ENCODE peak calls at places on chromosomes 16 and 17, in six cellular contexts. D, V, I, Q, E and C are unnamed samples.

GRCh38 chr17:55709984-55710383 is 12.7 kb downstream of the TMEM100 start:
- DNase-seq in E (no peak), Q (no peak), V (no peak), I (no peak), D (peak; percentile 45), C (peak; percentile 15)

GRCh38 chr16:48003226-48003907 is 152.4 kb downstream of the ABCC12 start:
- DNase-seq in I (no peak), V (no peak), E (no peak), D (no peak), Q (no peak), C (no peak)

GRCh38 chr17:493666-494065 is 141.1 kb upstream of the RPH3AL start:
- DNase-seq in E (no peak), D (no peak), Q (no peak), I (no peak), V (no peak), C (no peak)

GRCh38 chr16:87278191-87279093 is 38.8 kb downstream of the C16orf95 start:
- DNase-seq in Q (peak; percentile 6), D (peak; percentile 17), I (peak; percentile 50), E (peak; percentile 74), V (peak; percentile 90), C (peak; percentile 85)

GRCh38 chr16:26231647-26232046 is 539.9 kb downstream of the HS3ST4 start:
- DNase-seq in I (no peak), D (no peak), V (no peak), Q (no peak), E (no peak), C (no peak)

GRCh38 chr16:68064791-68065365 is 20.3 kb upstream of the NFATC3 start:
- DNase-seq in E (peak; percentile 81), D (peak; percentile 83), I (peak; percentile 62), V (peak; percentile 88), Q (peak; percentile 58), C (peak; percentile 95)

GRCh38 chr17:79841369-79842135 is 2.3 kb upstream of the CBX4 start:
- DNase-seq in I (peak; percentile 33), D (no peak), E (no peak), V (no peak), Q (no peak), C (no peak)

GRCh38 chr17:8125196-8125946 is 1.5 kb upstream of the HES7 start:
- DNase-seq in I (peak; percentile 79), Q (peak; percentile 86), E (peak; percentile 67), V (peak; percentile 69), D (peak; percentile 63), C (peak; percentile 71)

GRCh38 chr16:89598199-89598598 is 15.2 kb upstream of the DPEP1 start:
- DNase-seq in E (no peak), V (no peak), D (no peak), Q (no peak), I (no peak), C (peak; percentile 37)

GRCh38 chr17:7042507-7043194 is 1.2 kb downstream of the SLC16A11 start:
- DNase-seq in D (no peak), E (no peak), I (no peak), Q (no peak), V (no peak), C (no peak)

DNA sequence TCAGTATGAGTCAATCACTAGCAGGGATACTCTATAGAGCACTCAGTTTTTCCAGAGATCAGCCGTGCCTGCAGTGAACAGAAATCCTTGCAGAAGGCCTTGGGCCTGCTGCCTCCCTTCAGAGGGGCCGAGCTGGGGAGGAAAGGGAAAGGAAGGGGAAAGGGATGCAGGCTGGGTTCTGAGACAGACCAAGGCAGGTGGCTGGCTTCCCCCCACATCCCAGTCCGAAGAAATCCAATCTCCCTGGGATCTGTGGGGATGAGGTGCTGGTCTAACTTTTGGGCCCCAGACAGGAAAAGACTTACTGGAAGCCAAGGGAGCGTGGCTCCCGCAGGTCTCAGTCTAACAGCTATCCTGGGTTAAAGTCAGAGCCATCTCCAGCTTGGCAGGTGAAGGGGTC is 25.2 kb downstream of the SRL start:
- DNase-seq in V (no peak), D (no peak), E (no peak), Q (no peak), I (no peak), C (no peak)
- H3K4me3 ChIP-seq in V (no peak overlapping the region), D (peak overlapping the region; percentile 50), E (no peak overlapping the region), Q (no peak overlapping the region), I (no peak overlapping the region), C (no peak overlapping the region)

GRCh38 chr17:44831270-44831770 is 1.2 kb upstream of the GJC1 start:
- DNase-seq in D (no peak), V (no peak), I (no peak), E (no peak), Q (no peak), C (no peak)

GRCh38 chr17:44830359-44831269 is 527 bp upstream of the GJC1 start:
- DNase-seq in Q (peak; percentile 5), I (no peak), V (peak; percentile 45), D (no peak), E (peak; percentile 31), C (peak; percentile 45)

GRCh38 chr17:44829558-44830358 is at the start of gene GJC1:
- DNase-seq in I (no peak), D (no peak), V (peak; percentile 38), Q (no peak), E (peak; percentile 59), C (no peak)

GRCh38 chr17:44828919-44829557 is 1.0 kb downstream of the GJC1 start:
- DNase-seq in V (peak; percentile 49), E (no peak), Q (no peak), D (no peak), I (no peak), C (peak; percentile 43)

DNA sequence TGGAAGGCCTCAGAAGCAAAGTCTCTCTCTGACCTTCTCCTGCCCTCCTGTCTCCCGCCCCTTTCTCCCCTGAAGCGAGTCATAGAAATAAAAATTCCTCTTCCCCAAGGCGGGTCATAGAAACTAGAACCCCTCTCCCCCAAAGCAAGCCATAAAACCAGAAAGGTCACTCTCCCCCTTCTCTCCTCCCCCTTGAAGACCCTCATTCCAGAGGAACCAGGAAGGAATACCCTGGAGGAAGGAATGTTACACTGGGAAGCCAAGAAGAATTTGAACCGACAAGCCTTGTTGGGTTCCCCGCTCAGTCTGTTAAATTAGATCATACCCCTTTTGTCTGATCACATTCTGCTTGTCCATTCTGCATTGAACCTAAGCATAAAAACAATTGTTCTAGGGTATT is 2.7 kb upstream of the GJC1 start:
- DNase-seq in I (no peak), E (no peak), D (no peak), V (no peak), Q (no peak), C (no peak)
- TF ChIP-seq CTCF in I (no peak), E (no peak), D (no peak), V (no peak), Q (no peak), C (no peak)

GRCh38 chr17:43352579-43352978 is 46.2 kb upstream of the ARL4D start:
- DNase-seq in V (no peak), D (no peak), Q (no peak), I (no peak), E (no peak), C (no peak)

GRCh38 chr17:43356450-43356849 is 42.3 kb upstream of the ARL4D start:
- DNase-seq in E (no peak), Q (no peak), I (no peak), V (no peak), D (no peak), C (no peak)

GRCh38 chr17:43350888-43351361 is 47.9 kb upstream of the ARL4D start:
- DNase-seq in D (no peak), Q (no peak), E (no peak), I (no peak), V (no peak), C (no peak)

GRCh38 chr17:43351686-43352085 is 47.1 kb upstream of the ARL4D start:
- DNase-seq in D (no peak), E (no peak), I (no peak), Q (no peak), V (no peak), C (no peak)

DNA sequence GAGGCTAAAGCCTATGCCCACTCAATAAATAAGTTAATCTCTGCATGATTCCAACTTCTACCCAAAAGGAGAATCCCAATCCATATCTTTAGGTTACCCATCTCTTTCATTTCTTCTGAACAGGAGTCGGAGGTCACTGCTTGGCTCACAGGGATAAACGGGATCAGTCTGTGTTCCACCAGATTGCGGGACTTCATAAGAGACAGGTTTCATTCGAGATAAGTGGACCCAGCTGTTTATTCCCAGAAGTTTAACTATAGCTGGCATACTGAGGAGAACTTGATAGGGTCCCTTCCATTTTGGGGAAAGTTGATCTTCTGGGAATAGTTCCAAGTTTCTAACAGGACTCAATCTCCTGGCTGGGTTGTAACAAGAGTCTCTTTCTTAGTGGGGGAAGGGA is 45.4 kb upstream of the ARL4D start:
- DNase-seq in E (no peak), Q (no peak), D (no peak), I (no peak), V (no peak), C (no peak)
- H3K4me3 ChIP-seq in E (no peak overlapping the region), Q (no peak overlapping the region), D (no peak overlapping the region), I (no peak overlapping the region), V (no peak overlapping the region), C (no peak overlapping the region)

GRCh38 chr17:50557265-50558029 is 3.1 kb upstream of the CACNA1G start:
- DNase-seq in Q (no peak), I (no peak), V (no peak), E (no peak), D (no peak), C (no peak)

GRCh38 chr17:50558955-50559614 is 1.4 kb upstream of the CACNA1G start:
- DNase-seq in I (no peak), V (no peak), E (no peak), Q (no peak), D (no peak), C (no peak)

GRCh38 chr17:50559674-50560184 is 786 bp upstream of the CACNA1G start:
- DNase-seq in E (no peak), V (peak; percentile 66), I (peak; percentile 86), Q (no peak), D (no peak), C (peak; percentile 32)

GRCh38 chr17:50558091-50558490 is 2.4 kb upstream of the CACNA1G start:
- DNase-seq in Q (no peak), V (no peak), E (no peak), I (no peak), D (no peak), C (no peak)

DNA sequence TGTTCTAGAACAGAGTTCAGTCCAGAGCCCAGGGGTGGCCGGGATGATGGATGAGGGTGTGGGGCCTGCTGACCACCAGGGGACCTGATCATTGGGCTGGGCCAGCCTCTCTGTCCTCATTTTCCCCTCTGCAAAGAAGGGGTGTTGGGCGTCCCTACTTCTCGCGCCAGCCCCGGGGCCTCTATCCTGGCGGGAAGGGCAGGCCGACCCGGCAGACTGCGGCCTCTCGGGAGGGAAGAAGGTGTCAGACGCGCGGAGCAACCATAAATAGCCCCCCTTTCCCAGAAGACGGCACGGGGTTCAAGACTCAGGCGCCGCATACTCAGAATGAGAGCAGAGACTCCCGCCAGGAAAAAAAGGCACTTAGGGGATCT is 1.9 kb upstream of the CACNA1G start:
- DNase-seq in I (no peak), V (no peak), Q (no peak), D (no peak), E (no peak), C (no peak)
- TF ChIP-seq CTCF in I (no peak), V (no peak), Q (no peak), D (no peak), E (no peak), C (no peak)

GRCh38 chr17:78780335-78780734 is 1.7 kb downstream of the CYTH1 start:
- DNase-seq in D (no peak), V (no peak), I (no peak), E (no peak), Q (no peak), C (no peak)
- H3K4me3 ChIP-seq in D (peak overlapping the region; percentile 88), V (no peak overlapping the region), I (no peak overlapping the region), E (no peak overlapping the region), Q (peak overlapping the region; percentile 61), C (no peak overlapping the region)